ENCODE peak calls at places on chromosomes 3 and 15, in nine cellular contexts. U, D, F, T, B, Q, H, R and Z are unnamed samples.

GRCh38 chr3:187594272-187594671 is 75.9 kb downstream of the SST start:
- DNase-seq in H (no peak), D (no peak), F (no peak), Q (no peak), U (no peak), T (no peak), R (no peak), B (no peak), Z (no peak)

GRCh38 chr15:70020229-70020628 is 77.5 kb downstream of the TLE3 start:
- DNase-seq in D (no peak), T (no peak), H (no peak), U (no peak), B (no peak), Q (no peak), R (no peak), F (no peak), Z (no peak)

GRCh38 chr3:127637546-127637945 is 8.6 kb downstream of the PODXL2 start:
- DNase-seq in R (no peak), U (no peak), F (no peak), Q (no peak), D (no peak), B (no peak), H (no peak), T (no peak), Z (no peak)

GRCh38 chr3:9067352-9067975 is 104.2 kb upstream of the RAD18 start:
- DNase-seq in H (peak), T (peak), U (no peak), D (peak), Q (peak), R (no peak), F (peak), B (peak), Z (peak)

GRCh38 chr15:90553248-90553745 is 23.6 kb downstream of the CRTC3 start:
- DNase-seq in H (peak), B (peak), Q (no peak), U (peak), R (no peak), F (no peak), D (peak), T (peak), Z (no peak)

GRCh38 chr3:44525060-44525459 is 29.9 kb upstream of the ZKSCAN7 start:
- DNase-seq in F (no peak), R (no peak), H (no peak), T (no peak), D (no peak), U (no peak), B (no peak), Q (no peak), Z (no peak)

GRCh38 chr3:48919215-48920138 is 835 bp downstream of the ARIH2 start:
- DNase-seq in U (no peak), D (peak), B (peak), Q (no peak), F (peak), H (peak), R (no peak), T (peak), Z (peak)

GRCh38 chr15:99165020-99165790 is 60.3 kb downstream of the SYNM start:
- DNase-seq in B (no peak), U (no peak), R (no peak), D (no peak), F (no peak), H (no peak), Q (no peak), T (no peak), Z (no peak)

GRCh38 chr3:124200336-124200901 is 208.5 kb upstream of the ROPN1 start:
- DNase-seq in H (peak), T (peak), U (no peak), Q (no peak), D (peak), B (no peak), F (no peak), R (no peak), Z (no peak)

GRCh38 chr15:88241461-88241860 is 15.1 kb downstream of the NTRK3 start:
- DNase-seq in D (no peak), B (no peak), U (no peak), H (no peak), R (no peak), Q (no peak), T (no peak), F (no peak), Z (no peak)

GRCh38 chr3:59980576-59980975 is 930.8 kb upstream of the CFAP20DC start:
- DNase-seq in R (no peak), T (no peak), U (no peak), F (no peak), Q (no peak), B (no peak), D (no peak), H (no peak), Z (no peak)

GRCh38 chr3:134328147-134328591 is 46.1 kb downstream of the AMOTL2 start:
- DNase-seq in U (peak), D (peak), T (peak), F (no peak), R (peak), B (peak), H (peak), Q (peak), Z (no peak)

GRCh38 chr15:61057376-61057775 is 171.7 kb downstream of the RORA start:
- DNase-seq in B (no peak), H (no peak), T (no peak), R (no peak), Q (no peak), F (no peak), D (no peak), U (no peak), Z (no peak)

GRCh38 chr3:39361252-39361927 is 21.8 kb upstream of the SLC25A38 start:
- DNase-seq in B (no peak), F (peak), T (no peak), R (no peak), U (no peak), H (no peak), D (no peak), Q (no peak), Z (no peak)

GRCh38 chr3:66506154-66506553 is 5.3 kb upstream of the LRIG1 start:
- DNase-seq in F (no peak), U (no peak), B (no peak), H (no peak), R (no peak), T (no peak), Q (no peak), D (no peak), Z (no peak)

GRCh38 chr3:144809381-144809780 is 837.8 kb downstream of the DIPK2A start:
- DNase-seq in D (no peak), H (no peak), Q (no peak), U (no peak), R (no peak), B (no peak), T (no peak), F (no peak), Z (no peak)

GRCh38 chr3:126134219-126134975 is 46.0 kb downstream of the ALDH1L1 start:
- DNase-seq in U (no peak), F (peak), T (peak), R (peak), H (peak), D (peak), B (peak), Q (peak), Z (peak)

GRCh38 chr3:197038604-197039003 is 9.0 kb upstream of the MELTF start:
- DNase-seq in H (no peak), R (no peak), T (no peak), U (no peak), B (no peak), Q (no peak), F (no peak), D (no peak), Z (no peak)

GRCh38 chr3:184110316-184110725 is 13.5 kb downstream of the HTR3E start:
- DNase-seq in U (peak), D (peak), H (peak), T (peak), R (no peak), B (no peak), F (no peak), Q (peak), Z (no peak)

GRCh38 chr3:44478606-44479094 is 1.2 kb upstream of the ZNF445 start:
- DNase-seq in R (no peak), U (no peak), F (no peak), Q (no peak), B (no peak), H (no peak), T (no peak), D (no peak), Z (no peak)

GRCh38 chr15:101173233-101174119 is 78.4 kb downstream of the CHSY1 start:
- DNase-seq in D (no peak), R (no peak), F (no peak), B (no peak), U (no peak), H (no peak), Q (no peak), T (no peak), Z (no peak)

GRCh38 chr15:96052572-96053038 is 277.9 kb upstream of the NR2F2 start:
- DNase-seq in B (no peak), H (no peak), T (no peak), R (no peak), F (no peak), U (no peak), Q (no peak), D (no peak), Z (no peak)

GRCh38 chr3:149333518-149333859 is at the start of gene TM4SF18:
- DNase-seq in B (no peak), Q (no peak), H (no peak), F (no peak), D (no peak), T (no peak), U (no peak), R (no peak), Z (no peak)

GRCh38 chr15:100732359-100733055 is 130.1 kb downstream of the ASB7 start:
- DNase-seq in H (peak), D (no peak), B (peak), U (no peak), T (no peak), R (peak), F (no peak), Q (no peak), Z (no peak)